ENCODE peak calls at places on chromosomes 16 and 17, in ten cellular contexts. P is CD4-positive, alpha-beta T cell; Q is ascending aorta; I is uterus; D is right atrium auricular region; K is H1; C is transverse colon; S is endodermal cell; R is AG04450; L is K562. O is an unnamed sample.

GRCh38 chr16:49993579-49993978 is 31.4 kb upstream of the CNEP1R1 start:
- DNase-seq in P (no peak), Q (no peak), I (no peak), D (no peak), K (no peak), C (no peak), S (no peak), R (no peak), L (no peak), O (no peak)

GRCh38 chr16:27199747-27200146 is 3.6 kb upstream of the KDM8 start:
- DNase-seq in P (no peak), Q (no peak), I (no peak), D (no peak), K (no peak), C (no peak), S (no peak), R (no peak), L (no peak), O (no peak)

GRCh38 chr17:50057521-50057991 is 1.6 kb downstream of the ITGA3 start:
- DNase-seq in P (no peak), Q (no peak), I (peak; percentile 44), D (no peak), K (no peak), C (peak; percentile 79), S (peak; percentile 51), R (no peak), L (no peak), O (no peak)

GRCh38 chr17:540632-541031 is 174.0 kb downstream of the VPS53 start:
- DNase-seq in P (no peak), Q (no peak), I (no peak), D (no peak), K (no peak), C (no peak), S (no peak), R (no peak), L (no peak), O (no peak)

GRCh38 chr17:74566132-74566753 is 1.1 kb downstream of the CD300H start:
- DNase-seq in P (no peak), Q (no peak), I (no peak), D (no peak), K (peak; percentile 31), C (peak; percentile 39), S (peak; percentile 93), R (no peak), L (peak; percentile 54), O (peak; percentile 67)

GRCh38 chr16:230949-231348 is 1.7 kb upstream of the LUC7L start:
- DNase-seq in P (no peak), Q (no peak), I (no peak), D (no peak), K (no peak), C (no peak), S (no peak), R (no peak), L (no peak), O (no peak)

GRCh38 chr17:77829871-77830799 is 128.4 kb upstream of the TNRC6C start:
- DNase-seq in P (peak; percentile 31), Q (peak; percentile 90), I (peak; percentile 72), D (peak; percentile 76), K (no peak), C (no peak), S (peak; percentile 58), R (peak; percentile 27), L (peak; percentile 42), O (peak; percentile 86)

GRCh38 chr16:54080524-54081008 is 206.0 kb downstream of the IRX3 start:
- DNase-seq in P (no peak), Q (no peak), I (no peak), D (no peak), K (no peak), C (no peak), S (no peak), R (peak; percentile 88), L (no peak), O (peak; percentile 97)

GRCh38 chr17:61338000-61338864 is 61.4 kb upstream of the TBX2 start:
- DNase-seq in P (no peak), Q (peak; percentile 77), I (no peak), D (no peak), K (no peak), C (no peak), S (no peak), R (no peak), L (no peak), O (no peak)

GRCh38 chr16:53126390-53126789 is 71.6 kb downstream of the CHD9 start:
- DNase-seq in P (no peak), Q (no peak), I (no peak), D (no peak), K (no peak), C (no peak), S (no peak), R (no peak), L (no peak), O (no peak)

GRCh38 chr17:11144358-11145233 is 96.4 kb upstream of the SHISA6 start:
- DNase-seq in P (no peak), Q (no peak), I (no peak), D (no peak), K (peak; percentile 33), C (peak; percentile 67), S (peak; percentile 85), R (no peak), L (peak; percentile 4), O (peak; percentile 58)

DNA sequence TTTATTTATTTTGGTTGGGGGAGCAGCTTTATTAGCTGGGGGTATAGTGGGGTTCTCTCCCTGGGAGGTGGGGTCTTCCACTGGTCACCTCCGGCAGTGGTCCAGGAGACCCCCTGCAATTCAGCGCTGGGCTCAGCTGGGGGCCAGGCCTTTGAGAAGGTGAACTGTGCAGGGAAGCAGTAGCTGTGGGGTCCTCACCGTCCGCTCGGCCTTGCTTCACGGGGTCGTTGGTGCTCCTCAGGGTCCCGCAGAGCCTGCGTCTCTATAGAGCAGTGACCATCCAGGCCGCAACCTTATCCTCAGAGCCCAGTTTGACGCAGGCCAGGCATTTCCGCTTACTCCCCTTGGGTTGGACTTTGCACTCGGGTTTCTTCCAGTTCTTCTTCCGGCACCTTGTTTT is 1954.7 kb downstream of the TP53TG3F start:
- DNase-seq in P (no peak), Q (no peak), I (no peak), D (no peak), K (no peak), C (no peak), S (no peak), R (no peak), L (no peak), O (no peak)
- H3K9me3 ChIP-seq in P (peaks cover 9% of the 10 kb centered on the region), Q (no peaks in the 10 kb centered on the region), I (no peaks in the 10 kb centered on the region), D (no peaks in the 10 kb centered on the region), K (peaks cover 44% of the 10 kb centered on the region), C (no peaks in the 10 kb centered on the region), S (peaks cover 81% of the 10 kb centered on the region), R (peaks cover 11% of the 10 kb centered on the region), L (no peaks in the 10 kb centered on the region), O (peaks cover 2% of the 10 kb centered on the region)

GRCh38 chr17:80925668-80926067 is 66.0 kb upstream of the CHMP6 start:
- DNase-seq in P (no peak), Q (no peak), I (no peak), D (no peak), K (no peak), C (no peak), S (no peak), R (no peak), L (no peak), O (no peak)

GRCh38 chr17:80924111-80924806 is 67.4 kb upstream of the CHMP6 start:
- DNase-seq in P (no peak), Q (no peak), I (no peak), D (no peak), K (no peak), C (no peak), S (no peak), R (no peak), L (no peak), O (no peak)

GRCh38 chr17:80927791-80928216 is 63.8 kb upstream of the CHMP6 start:
- DNase-seq in P (no peak), Q (no peak), I (no peak), D (no peak), K (no peak), C (no peak), S (peak; percentile 86), R (no peak), L (no peak), O (peak; percentile 72)

GRCh38 chr17:80924807-80925610 is 66.6 kb upstream of the CHMP6 start:
- DNase-seq in P (no peak), Q (no peak), I (no peak), D (no peak), K (no peak), C (no peak), S (no peak), R (no peak), L (no peak), O (no peak)

GRCh38 chr17:80926601-80927250 is 64.9 kb upstream of the CHMP6 start:
- DNase-seq in P (no peak), Q (no peak), I (no peak), D (no peak), K (no peak), C (no peak), S (no peak), R (no peak), L (no peak), O (no peak)
- TF ChIP-seq CTCF in P (no peak), Q (no peak), I (no peak), D (no peak), K (peak; percentile 13), C (no peak), S (peak; percentile 29), R (no peak), L (no peak), O (no peak)

DNA sequence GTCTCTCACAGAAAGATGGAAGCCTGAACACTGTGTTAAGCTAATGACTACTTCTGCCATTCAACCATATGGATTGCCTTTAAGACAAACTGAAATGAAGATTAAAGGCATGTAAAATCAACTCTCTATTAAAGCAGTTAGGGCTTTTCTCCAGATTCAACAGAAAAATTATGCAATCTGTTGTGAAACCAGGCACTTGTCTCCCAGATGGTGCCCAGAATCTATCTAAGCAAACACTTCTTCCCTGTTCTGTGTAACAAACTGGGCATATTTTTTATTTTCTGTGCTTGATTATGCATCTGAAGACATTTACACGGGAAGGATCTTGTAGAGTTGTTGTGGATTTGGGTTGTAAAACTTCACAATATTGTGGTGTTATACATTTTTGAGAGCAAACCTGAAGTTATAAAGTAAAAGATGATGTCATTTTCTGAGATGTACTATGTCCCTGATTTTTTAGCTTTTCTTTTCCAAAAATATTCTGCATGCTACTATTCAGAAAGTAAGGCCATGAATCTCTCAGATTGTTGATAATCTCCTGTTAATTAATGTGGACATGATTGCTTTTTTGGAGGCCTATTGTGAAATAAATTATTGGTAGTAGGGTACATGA is 1550.3 kb downstream of the CDH8 start:
- DNase-seq in P (no peak), Q (no peak), I (no peak), D (no peak), K (no peak), C (no peak), S (no peak), R (no peak), L (no peak), O (no peak)
- H3K9me3 ChIP-seq in P (peaks cover 4% of the 10 kb centered on the region), Q (no peaks in the 10 kb centered on the region), I (no peaks in the 10 kb centered on the region), D (no peaks in the 10 kb centered on the region), K (no peaks in the 10 kb centered on the region), C (no peaks in the 10 kb centered on the region), S (no peaks in the 10 kb centered on the region), R (peaks cover 2% of the 10 kb centered on the region), L (no peaks in the 10 kb centered on the region), O (no peaks in the 10 kb centered on the region)

DNA sequence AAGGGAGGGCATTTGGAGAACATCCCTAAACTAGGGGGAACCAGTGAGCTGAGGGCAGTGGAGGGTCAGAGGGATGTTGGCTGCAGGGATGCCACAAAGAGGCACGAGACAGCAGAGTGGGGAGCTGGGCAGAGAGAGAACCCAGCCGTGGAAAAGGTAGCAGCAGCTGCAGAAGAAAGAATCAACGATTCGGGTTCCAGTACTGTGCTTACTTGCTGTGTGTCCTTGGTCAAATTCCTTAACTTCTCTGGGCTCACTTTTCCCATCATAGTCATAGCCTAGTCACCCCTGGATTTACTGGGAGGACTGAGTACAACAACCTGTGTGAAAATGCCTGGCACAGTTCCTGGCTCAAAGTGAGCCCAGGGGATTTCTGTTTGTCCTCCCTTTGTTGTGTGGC is 12.8 kb upstream of the MMP2 start:
- DNase-seq in P (no peak), Q (no peak), I (no peak), D (no peak), K (no peak), C (no peak), S (peak; percentile 43), R (no peak), L (no peak), O (no peak)
- TF ChIP-seq CTCF in P (no peak), Q (no peak), I (no peak), D (no peak), K (no peak), C (no peak), S (no peak), R (no peak), L (no peak), O (no peak)